ENCODE peak calls at places on chromosomes 4 and X, in nine cellular contexts. T is stomach, W is tibial nerve, U is right lobe of liver, S is heart right ventricle, D is left ventricle myocardium inferior, H is BE2C, C is uterus, B is sigmoid colon. X is an unnamed sample.

GRCh38 chrX:40097492-40098263 is at the start of gene BCOR:
- DNase-seq in T (peak), W (no peak), U (peak), S (peak), D (peak), H (peak), C (peak), B (peak), X (no peak)

GRCh38 chrX:150972450-150972849 is 10.7 kb upstream of the HMGB3 start:
- DNase-seq in T (no peak), W (no peak), U (no peak), S (no peak), D (no peak), H (no peak), C (no peak), B (no peak), X (no peak)

GRCh38 chrX:97597954-97598353 is 714.2 kb downstream of the RPA4 start:
- DNase-seq in T (no peak), W (no peak), U (no peak), S (no peak), D (no peak), H (no peak), C (no peak), B (no peak), X (no peak)

GRCh38 chrX:52082578-52082977 is 13.6 kb upstream of the MAGED4B start:
- DNase-seq in T (no peak), W (no peak), U (no peak), S (no peak), D (no peak), H (no peak), C (no peak), B (no peak), X (peak)

GRCh38 chr4:148780426-148781005 is 338.3 kb upstream of the NR3C2 start:
- DNase-seq in T (no peak), W (no peak), U (no peak), S (no peak), D (no peak), H (peak), C (no peak), B (no peak), X (no peak)

GRCh38 chr4:6991771-6992557 is 51.2 kb upstream of the TADA2B start:
- DNase-seq in T (peak), W (no peak), U (peak), S (no peak), D (no peak), H (peak), C (peak), B (no peak), X (peak)

GRCh38 chr4:55947254-55947882 is 1.4 kb upstream of the CEP135 start:
- DNase-seq in T (no peak), W (no peak), U (no peak), S (no peak), D (no peak), H (no peak), C (no peak), B (no peak), X (peak)

GRCh38 chr4:80365928-80366327 is 30.4 kb downstream of the CFAP299 start:
- DNase-seq in T (peak), W (no peak), U (peak), S (no peak), D (no peak), H (no peak), C (no peak), B (peak), X (peak)

GRCh38 chrX:7586126-7586525 is 256.8 kb upstream of the VCX start:
- DNase-seq in T (no peak), W (no peak), U (no peak), S (no peak), D (no peak), H (no peak), C (no peak), B (no peak), X (peak)

GRCh38 chrX:24014388-24015018 is 12.5 kb downstream of the KLHL15 start:
- DNase-seq in T (no peak), W (no peak), U (no peak), S (no peak), D (no peak), H (no peak), C (no peak), B (no peak), X (no peak)

GRCh38 chrX:1466232-1466661 is 13.5 kb upstream of the ASMTL start:
- DNase-seq in T (peak), W (no peak), U (no peak), S (peak), D (no peak), H (no peak), C (no peak), B (peak), X (no peak)

GRCh38 chr4:75912968-75913367 is 10.7 kb upstream of the PPEF2 start:
- DNase-seq in T (no peak), W (no peak), U (no peak), S (no peak), D (no peak), H (no peak), C (no peak), B (no peak), X (no peak)

GRCh38 chr4:89906787-89907521 is 12.3 kb downstream of the MMRN1 start:
- DNase-seq in T (no peak), W (no peak), U (no peak), S (no peak), D (no peak), H (no peak), C (no peak), B (no peak), X (no peak)

GRCh38 chr4:150867148-150867547 is 147.9 kb downstream of the LRBA start:
- DNase-seq in T (no peak), W (no peak), U (no peak), S (peak), D (no peak), H (peak), C (no peak), B (no peak), X (peak)

GRCh38 chr4:122152699-122153328 is 683 bp downstream of the BLTP1 start:
- DNase-seq in T (peak), W (no peak), U (peak), S (peak), D (peak), H (peak), C (no peak), B (peak), X (peak)

GRCh38 chr4:46404961-46405360 is 15.0 kb upstream of the GABRA2 start:
- DNase-seq in T (no peak), W (no peak), U (no peak), S (no peak), D (no peak), H (no peak), C (no peak), B (no peak), X (no peak)

GRCh38 chrX:39652336-39652735 is 445.4 kb downstream of the BCOR start:
- DNase-seq in T (no peak), W (no peak), U (no peak), S (no peak), D (no peak), H (peak), C (no peak), B (no peak), X (no peak)

GRCh38 chr4:161577604-161578301 is 586.0 kb downstream of the FSTL5 start:
- DNase-seq in T (no peak), W (no peak), U (no peak), S (no peak), D (no peak), H (no peak), C (no peak), B (no peak), X (peak)

GRCh38 chr4:14196141-14196540 is 568.6 kb upstream of the BOD1L1 start:
- DNase-seq in T (peak), W (no peak), U (peak), S (peak), D (peak), H (no peak), C (no peak), B (no peak), X (peak)

GRCh38 chr4:68906238-68907137 is 45.1 kb downstream of the UGT2A3 start:
- DNase-seq in T (no peak), W (no peak), U (peak), S (no peak), D (no peak), H (no peak), C (no peak), B (no peak), X (no peak)

GRCh38 chrX:32673193-32673592 is 538.2 kb downstream of the DMD start:
- DNase-seq in T (no peak), W (no peak), U (no peak), S (no peak), D (no peak), H (no peak), C (no peak), B (no peak), X (no peak)

GRCh38 chr4:76233534-76233933 is 18.0 kb upstream of the FAM47E start:
- DNase-seq in T (no peak), W (no peak), U (no peak), S (no peak), D (no peak), H (peak), C (no peak), B (no peak), X (no peak)

GRCh38 chr4:56723201-56723605 is 42.1 kb upstream of the HOPX start:
- DNase-seq in T (no peak), W (no peak), U (no peak), S (no peak), D (no peak), H (no peak), C (no peak), B (no peak), X (no peak)

GRCh38 chr4:26326791-26327190 is 6.0 kb downstream of the RBPJ start:
- DNase-seq in T (no peak), W (no peak), U (no peak), S (no peak), D (no peak), H (no peak), C (no peak), B (no peak), X (peak)

GRCh38 chr4:186144180-186144579 is 39.7 kb downstream of the FAM149A start:
- DNase-seq in T (no peak), W (no peak), U (peak), S (no peak), D (peak), H (peak), C (peak), B (no peak), X (peak)

GRCh38 chrX:47623540-47624027 is 3.9 kb upstream of the SYN1 start:
- DNase-seq in T (no peak), W (no peak), U (peak), S (peak), D (peak), H (peak), C (no peak), B (no peak), X (peak)

GRCh38 chrX:54181196-54181953 is 1.7 kb downstream of the FAM120C start:
- DNase-seq in T (no peak), W (no peak), U (no peak), S (no peak), D (no peak), H (no peak), C (no peak), B (no peak), X (peak)

GRCh38 chr4:34771632-34772031 is 1472.7 kb downstream of the ARAP2 start:
- DNase-seq in T (no peak), W (no peak), U (no peak), S (no peak), D (no peak), H (peak), C (no peak), B (no peak), X (no peak)

GRCh38 chr4:39526810-39527295 is 386 bp downstream of the UGDH start:
- DNase-seq in T (no peak), W (no peak), U (no peak), S (peak), D (no peak), H (no peak), C (no peak), B (no peak), X (no peak)

GRCh38 chrX:149819371-149819770 is 37.6 kb downstream of the MAGEA9 start:
- DNase-seq in T (no peak), W (no peak), U (no peak), S (no peak), D (no peak), H (no peak), C (no peak), B (no peak), X (no peak)

GRCh38 chr4:75498041-75498440 is 16.2 kb downstream of the RCHY1 start:
- DNase-seq in T (no peak), W (no peak), U (no peak), S (no peak), D (no peak), H (no peak), C (no peak), B (no peak), X (peak)

GRCh38 chr4:158769175-158769831 is 477 bp downstream of the FNIP2 start:
- DNase-seq in T (peak), W (no peak), U (peak), S (no peak), D (peak), H (peak), C (peak), B (peak), X (no peak)

GRCh38 chrX:65581661-65582339 is 47.2 kb upstream of the LAS1L start:
- DNase-seq in T (peak), W (peak), U (peak), S (peak), D (peak), H (peak), C (peak), B (peak), X (peak)

GRCh38 chr4:110130578-110131358 is 67.6 kb downstream of the ELOVL6 start:
- DNase-seq in T (no peak), W (no peak), U (no peak), S (no peak), D (no peak), H (no peak), C (no peak), B (no peak), X (no peak)

GRCh38 chr4:120718979-120719566 is 203.5 kb downstream of the PRDM5 start:
- DNase-seq in T (no peak), W (no peak), U (no peak), S (peak), D (no peak), H (peak), C (peak), B (no peak), X (peak)

GRCh38 chr4:106273831-106274230 is 42.2 kb downstream of the TBCK start:
- DNase-seq in T (no peak), W (no peak), U (no peak), S (no peak), D (no peak), H (no peak), C (no peak), B (no peak), X (no peak)

GRCh38 chr4:107740381-107740780 is 20.3 kb upstream of the PAPSS1 start:
- DNase-seq in T (no peak), W (no peak), U (no peak), S (no peak), D (no peak), H (no peak), C (no peak), B (no peak), X (no peak)

GRCh38 chrX:139642241-139642927 is 65.6 kb downstream of the MCF2 start:
- DNase-seq in T (no peak), W (no peak), U (no peak), S (no peak), D (no peak), H (no peak), C (no peak), B (no peak), X (peak)
- H3K4me3 ChIP-seq in T (no peak), W (no peak), U (no peak), S (no peak), D (peak), H (no peak), C (no peak), B (no peak), X (peak)

DNA sequence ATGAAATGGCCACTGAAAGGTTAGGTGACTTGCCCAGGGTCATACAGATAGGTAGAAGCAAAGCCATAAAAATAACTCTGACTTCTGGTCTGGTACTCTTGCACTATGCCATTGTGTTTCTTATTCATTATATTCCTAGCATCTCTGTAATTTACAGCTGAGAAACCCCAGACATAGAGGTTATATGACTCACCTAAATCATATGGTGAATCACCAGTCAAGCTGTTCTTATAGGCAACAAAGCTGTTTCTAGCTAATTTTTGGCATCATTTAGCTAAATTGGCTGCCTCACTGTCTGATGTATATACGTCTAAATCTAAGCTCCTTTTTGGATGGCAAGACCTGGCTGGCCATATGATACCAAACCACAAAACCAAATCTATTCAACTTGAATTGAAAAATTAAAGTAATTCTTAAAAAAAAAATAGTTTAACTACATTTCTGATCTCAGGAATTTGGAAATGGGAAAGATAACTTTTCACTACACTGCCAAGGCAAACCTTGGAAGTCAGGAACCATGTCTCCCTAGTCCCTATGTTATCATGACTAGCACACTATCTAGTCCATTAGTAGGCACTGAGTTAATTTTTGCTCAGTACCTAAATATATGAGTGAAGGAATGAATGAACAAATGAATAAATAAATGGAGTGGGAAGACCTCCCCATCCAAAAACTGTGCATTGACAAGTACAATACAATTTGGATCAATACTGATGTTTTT is 41.3 kb upstream of the STAG2 start:
- DNase-seq in T (no peak), W (no peak), U (no peak), S (no peak), D (no peak), H (no peak), C (no peak), B (no peak), X (peak)
- TF ChIP-seq CTCF in T (no peak), W (no peak), U (no peak), S (no peak), D (no peak), H (no peak), C (no peak), B (no peak), X (no peak)

DNA sequence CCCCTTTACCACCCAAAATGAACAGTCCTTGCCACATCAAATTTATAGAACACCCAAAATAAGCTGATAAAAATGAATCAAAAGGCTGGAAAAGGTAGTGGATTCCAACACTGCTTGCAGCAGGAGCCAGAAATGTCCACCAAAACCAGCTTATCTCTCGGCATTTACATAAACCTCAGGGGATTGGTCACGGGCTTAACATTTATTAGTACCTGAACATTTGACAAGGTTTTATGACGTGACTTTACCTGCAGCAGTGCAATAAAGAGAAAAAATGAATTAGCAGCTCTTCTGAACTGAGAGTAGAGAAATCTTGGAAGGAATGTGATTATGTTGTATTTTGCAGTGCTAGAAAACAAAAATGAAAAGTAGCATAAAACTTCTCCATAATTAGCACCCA is 31.5 kb downstream of the ATP8A1 start:
- DNase-seq in T (no peak), W (no peak), U (no peak), S (no peak), D (no peak), H (no peak), C (no peak), B (no peak), X (no peak)
- H3K4me3 ChIP-seq in T (no peak), W (no peak), U (no peak), S (no peak), D (no peak), H (no peak), C (no peak), B (no peak), X (no peak)

DNA sequence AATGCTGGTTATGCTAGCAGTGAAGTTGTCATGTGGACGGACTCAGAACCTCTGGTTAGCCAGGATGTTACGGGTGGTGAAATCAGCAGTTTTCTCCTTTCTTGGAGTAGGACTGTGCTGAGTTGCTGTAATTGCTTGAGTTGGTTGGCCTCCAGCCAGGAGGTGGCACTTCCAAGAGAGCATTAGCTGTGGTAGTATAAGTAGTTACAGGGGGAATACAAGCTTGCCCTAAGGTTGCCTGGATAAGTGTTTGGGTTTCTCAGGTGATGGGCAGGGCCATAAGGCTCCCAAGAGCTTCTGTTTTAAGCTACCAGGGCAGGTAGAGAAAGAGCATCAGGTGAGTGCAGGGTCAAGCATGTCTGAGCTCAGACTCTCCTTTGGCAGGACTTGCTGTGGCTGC is 103.0 kb downstream of the ZNF518B start:
- DNase-seq in T (no peak), W (peak), U (peak), S (no peak), D (no peak), H (no peak), C (no peak), B (no peak), X (no peak)
- TF ChIP-seq CTCF in T (no peak), W (no peak), U (no peak), S (no peak), D (no peak), H (no peak), C (no peak), B (no peak), X (no peak)

GRCh38 chr4:62133498-62133897 is 933.4 kb downstream of the ADGRL3 start:
- DNase-seq in T (no peak), W (no peak), U (no peak), S (peak), D (no peak), H (no peak), C (no peak), B (no peak), X (no peak)
- H3K4me3 ChIP-seq in T (no peak), W (no peak), U (no peak), S (peak), D (peak), H (no peak), C (no peak), B (no peak), X (no peak)

DNA sequence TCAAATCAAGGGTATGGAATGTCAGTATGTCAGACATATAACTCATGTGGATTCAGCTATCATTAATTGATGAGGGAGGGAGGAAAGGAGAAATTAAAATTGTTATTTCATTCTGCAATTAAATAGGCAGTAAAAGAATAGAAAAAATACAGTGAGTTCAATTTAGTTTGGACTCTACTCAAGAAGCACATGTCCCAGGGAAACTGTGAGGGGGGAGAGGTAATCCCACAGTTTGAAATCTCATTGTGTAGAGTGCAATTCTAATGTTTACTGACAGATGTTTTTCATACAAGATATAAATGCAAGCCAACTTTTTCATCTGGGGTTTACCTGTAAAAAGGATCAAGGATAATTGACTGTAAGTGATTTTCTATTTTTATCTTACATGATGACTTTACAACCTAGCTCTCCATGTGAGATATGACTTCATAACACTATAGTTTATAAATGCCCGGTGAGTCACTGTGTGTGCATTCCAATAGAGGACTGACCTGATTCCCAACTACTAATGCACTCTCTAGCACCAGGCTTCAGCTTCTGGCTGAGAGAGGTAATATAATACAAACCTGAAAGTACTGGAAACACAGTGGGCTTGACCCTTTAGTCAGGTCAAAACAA is 35.2 kb upstream of the SCD5 start:
- DNase-seq in T (no peak), W (no peak), U (no peak), S (peak), D (no peak), H (no peak), C (no peak), B (no peak), X (peak)
- TF ChIP-seq CTCF in T (no peak), W (no peak), U (no peak), S (no peak), D (no peak), H (no peak), C (no peak), B (no peak), X (peak)

DNA sequence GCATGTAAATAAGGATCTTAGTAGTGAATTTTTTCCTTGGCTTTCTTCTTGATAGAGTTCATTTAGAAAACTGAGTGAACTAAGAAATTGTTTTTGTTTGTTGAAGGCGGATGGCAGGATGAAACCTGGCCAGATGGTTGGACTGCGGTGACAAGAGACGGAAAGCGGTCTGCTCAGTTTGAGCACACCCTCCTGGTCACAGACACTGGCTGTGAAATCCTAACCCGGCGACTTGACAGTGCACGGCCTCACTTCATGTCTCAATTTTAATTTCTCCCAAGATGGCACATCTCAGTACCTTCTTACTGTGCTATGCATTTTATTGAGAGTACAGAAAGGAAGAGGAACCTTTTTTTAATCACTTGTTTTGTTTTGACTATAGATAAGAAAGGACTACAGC is 27.5 kb downstream of the ADH5 start:
- DNase-seq in T (no peak), W (no peak), U (no peak), S (no peak), D (no peak), H (no peak), C (no peak), B (no peak), X (no peak)
- H3K4me3 ChIP-seq in T (no peak), W (no peak), U (no peak), S (no peak), D (no peak), H (no peak), C (no peak), B (no peak), X (no peak)

X was measured in astrocyte of the cerebellum.